ENCODE peak calls at places on chromosome 12, in four cellular contexts. T is bronchial epithelial cell, K is NCI-H1092 treated with DMSO at 0.1 percent for 48 hours, M is cardiac muscle cell. D is an unnamed sample.

GRCh38 chr12:70507442-70507841 is 129.8 kb downstream of the PTPRB start:
- DNase-seq in T (no peak), M (peak; percentile 66), K (no peak), D (no peak)

GRCh38 chr12:124913474-124914391 is 717 bp downstream of the UBC start:
- DNase-seq in K (no peak), T (peak; percentile 50), M (peak; percentile 78), D (peak; percentile 92)

GRCh38 chr12:58415716-58416115 is 474.3 kb downstream of the ATP23 start:
- DNase-seq in T (no peak), K (no peak), M (no peak), D (no peak)

GRCh38 chr12:109951751-109952150 is 44.4 kb downstream of the GIT2 start:
- DNase-seq in M (peak; percentile 76), T (peak; percentile 66), K (peak; percentile 10), D (no peak)

GRCh38 chr12:26878661-26879119 is 45.7 kb upstream of the ITPR2 start:
- DNase-seq in M (peak; percentile 49), T (no peak), K (peak; percentile 96), D (peak; percentile 88)

GRCh38 chr12:57803317-57803893 is 15.1 kb downstream of the AVIL start:
- DNase-seq in T (peak; percentile 35), K (peak; percentile 3), M (peak; percentile 65), D (no peak)

GRCh38 chr12:118055144-118055557 is 5.8 kb downstream of the WSB2 start:
- DNase-seq in M (no peak), K (no peak), T (peak; percentile 33), D (peak; percentile 44)

GRCh38 chr12:119780786-119781434 is 96.2 kb downstream of the CIT start:
- DNase-seq in M (peak; percentile 56), T (peak; percentile 80), K (no peak), D (peak; percentile 41)

GRCh38 chr12:19201653-19202052 is 72.1 kb downstream of the PLEKHA5 start:
- DNase-seq in K (no peak), M (peak; percentile 51), T (no peak), D (no peak)

GRCh38 chr12:5461966-5462365 is 30.1 kb downstream of the NTF3 start:
- DNase-seq in T (no peak), M (no peak), K (no peak), D (no peak)

GRCh38 chr12:4174417-4174816 is 99.1 kb upstream of the CCND2 start:
- DNase-seq in K (no peak), T (no peak), M (no peak), D (no peak)

GRCh38 chr12:115403253-115403652 is 719.3 kb upstream of the TBX3 start:
- DNase-seq in T (no peak), K (no peak), M (no peak), D (no peak)

GRCh38 chr12:113348849-113349536 is 9.4 kb upstream of the PLBD2 start:
- DNase-seq in K (no peak), T (no peak), M (peak; percentile 35), D (no peak)

GRCh38 chr12:916240-916639 is 33.3 kb downstream of the RAD52 start:
- DNase-seq in M (no peak), K (no peak), T (no peak), D (no peak)

GRCh38 chr12:29561736-29562135 is 64.2 kb upstream of the OVCH1 start:
- DNase-seq in M (no peak), K (no peak), T (no peak), D (no peak)

GRCh38 chr12:12929696-12930095 is 22.3 kb downstream of the GPRC5D start:
- DNase-seq in K (no peak), T (no peak), M (no peak), D (no peak)

GRCh38 chr12:132945806-132946506 is 10.2 kb downstream of the ZNF605 start:
- DNase-seq in K (no peak), T (no peak), M (no peak), D (no peak)

GRCh38 chr12:111605931-111606625 is 7.0 kb upstream of the ATXN2 start:
- DNase-seq in T (no peak), M (no peak), K (no peak), D (no peak)

GRCh38 chr12:54018608-54018984 is 9.6 kb upstream of the HOXC6 start:
- DNase-seq in M (no peak), K (no peak), T (no peak), D (no peak)

GRCh38 chr12:52280796-52281560 is 6.5 kb downstream of the KRT86 start:
- DNase-seq in K (no peak), T (peak; percentile 97), M (peak; percentile 99), D (peak; percentile 63)

GRCh38 chr12:76259660-76260389 is 88.4 kb downstream of the BBS10 start:
- DNase-seq in T (peak; percentile 96), M (peak; percentile 90), K (no peak), D (no peak)

GRCh38 chr12:115132145-115132544 is 448.2 kb upstream of the TBX3 start:
- DNase-seq in T (peak; percentile 27), M (peak; percentile 78), K (no peak), D (no peak)

GRCh38 chr12:95862038-95862437 is 3.3 kb downstream of the SNRPF start:
- DNase-seq in T (no peak), M (no peak), K (no peak), D (no peak)